ENCODE peak calls at places on chromosomes 4 and X, in four cellular contexts. Y is mesendoderm, C is IMR-90, K is H1. E is an unnamed sample.

GRCh38 chrX:2583194-2584162 is 82.7 kb upstream of the DHRSX start:
- DNase-seq in Y (no peak), C (no peak), K (no peak), E (no peak)

GRCh38 chr4:105546086-105546485 is 6.3 kb upstream of the ARHGEF38 start:
- DNase-seq in K (no peak), C (no peak), Y (no peak), E (no peak)

GRCh38 chrX:3699841-3700381 is 13.5 kb downstream of the PRKX start:
- DNase-seq in Y (no peak), K (no peak), C (no peak), E (no peak)

GRCh38 chr4:47471591-47471990 is 8.1 kb upstream of the COMMD8 start:
- DNase-seq in K (no peak), Y (no peak), C (no peak), E (no peak)

GRCh38 chrX:53440631-53441517 is 6.7 kb upstream of the HSD17B10 start:
- DNase-seq in Y (no peak), K (peak; percentile 47), C (peak; percentile 34), E (peak; percentile 36)

GRCh38 chr4:87840149-87840548 is 7.4 kb downstream of the MEPE start:
- DNase-seq in K (no peak), C (no peak), Y (no peak), E (no peak)

GRCh38 chr4:4866124-4866832 is 6.8 kb downstream of the MSX1 start:
- DNase-seq in K (peak; percentile 72), Y (peak; percentile 75), C (no peak), E (no peak)

GRCh38 chr4:185833055-185833598 is 21.1 kb upstream of the SORBS2 start:
- DNase-seq in K (no peak), C (peak; percentile 21), Y (peak; percentile 50), E (no peak)

GRCh38 chrX:19794690-19795089 is 92.7 kb downstream of the SH3KBP1 start:
- DNase-seq in K (no peak), C (no peak), Y (no peak), E (no peak)

GRCh38 chr4:3772632-3773031 is 6.4 kb downstream of the ADRA2C start:
- DNase-seq in Y (no peak), C (no peak), K (no peak), E (no peak)

GRCh38 chrX:17082831-17083230 is 136.4 kb downstream of the REPS2 start:
- DNase-seq in Y (peak; percentile 48), K (no peak), C (no peak), E (no peak)

GRCh38 chr4:14196141-14196540 is 568.6 kb upstream of the BOD1L1 start:
- DNase-seq in K (peak; percentile 76), C (peak; percentile 69), Y (peak; percentile 72), E (peak; percentile 58)

GRCh38 chr4:173448103-173448502 is 49.2 kb upstream of the SCRG1 start:
- DNase-seq in K (no peak), C (peak; percentile 55), Y (no peak), E (no peak)

GRCh38 chrX:104679175-104679574 is 113.2 kb downstream of the IL1RAPL2 start:
- DNase-seq in Y (no peak), C (no peak), K (no peak), E (no peak)

GRCh38 chr4:84503495-84504437 is 4.7 kb upstream of the NKX6-1 start:
- DNase-seq in C (peak; percentile 66), Y (peak; percentile 82), K (no peak), E (no peak)

GRCh38 chr4:136927172-136927571 is 605.1 kb downstream of the PCDH18 start:
- DNase-seq in K (no peak), Y (peak; percentile 78), C (peak; percentile 12), E (no peak)

GRCh38 chr4:158818595-158818994 is 49.8 kb downstream of the FNIP2 start:
- DNase-seq in K (no peak), C (no peak), Y (no peak), E (no peak)

GRCh38 chr4:102815981-102816380 is 11.4 kb downstream of the UBE2D3 start:
- DNase-seq in K (no peak), C (peak; percentile 95), Y (peak; percentile 24), E (no peak)

GRCh38 chrX:41737065-41737464 is 13.1 kb downstream of the GPR82 start:
- DNase-seq in K (no peak), C (no peak), Y (no peak), E (no peak)

GRCh38 chr4:185847352-185848078 is 35.5 kb upstream of the SORBS2 start:
- DNase-seq in K (no peak), Y (peak; percentile 99), C (peak; percentile 73), E (no peak)

GRCh38 chrX:96538104-96538725 is 146.4 kb upstream of the DIAPH2 start:
- DNase-seq in K (no peak), Y (peak; percentile 51), C (no peak), E (no peak)

GRCh38 chr4:109746728-109747127 is 16.9 kb upstream of the PLA2G12A start:
- DNase-seq in Y (no peak), C (no peak), K (no peak), E (no peak)

GRCh38 chr4:109745830-109746229 is 16.0 kb upstream of the PLA2G12A start:
- DNase-seq in K (no peak), C (no peak), Y (no peak), E (no peak)

GRCh38 chr4:109750652-109751244 is 20.9 kb upstream of the PLA2G12A start:
- DNase-seq in Y (no peak), C (no peak), K (no peak), E (no peak)

GRCh38 chr4:109749388-109750082 is 19.7 kb upstream of the PLA2G12A start:
- DNase-seq in Y (no peak), K (no peak), C (no peak), E (no peak)

DNA sequence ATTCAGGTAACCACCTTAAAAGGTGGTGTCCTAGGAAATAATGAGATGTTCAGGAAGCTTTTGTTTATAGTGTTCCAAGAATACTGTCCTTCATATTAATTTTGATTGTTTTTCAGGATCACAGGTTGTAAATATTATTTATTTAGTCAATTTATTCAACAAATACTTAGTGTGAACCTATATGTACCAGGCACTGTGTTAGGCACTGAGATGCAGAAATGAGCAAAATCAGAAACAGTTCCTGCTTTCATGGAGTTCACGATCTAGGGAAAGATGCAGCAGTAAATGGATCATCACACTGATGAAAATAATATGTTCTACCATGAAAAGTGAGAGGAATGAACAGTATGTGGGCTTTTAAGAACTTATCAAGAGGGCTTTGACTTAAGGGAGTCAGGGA is 18.2 kb upstream of the PLA2G12A start:
- DNase-seq in C (no peak), K (no peak), Y (no peak), E (no peak)
- H3K56ac ChIP-seq in C (no peak overlapping the region), K (no peak overlapping the region), Y (no peak overlapping the region), E (no peak overlapping the region)

DNA sequence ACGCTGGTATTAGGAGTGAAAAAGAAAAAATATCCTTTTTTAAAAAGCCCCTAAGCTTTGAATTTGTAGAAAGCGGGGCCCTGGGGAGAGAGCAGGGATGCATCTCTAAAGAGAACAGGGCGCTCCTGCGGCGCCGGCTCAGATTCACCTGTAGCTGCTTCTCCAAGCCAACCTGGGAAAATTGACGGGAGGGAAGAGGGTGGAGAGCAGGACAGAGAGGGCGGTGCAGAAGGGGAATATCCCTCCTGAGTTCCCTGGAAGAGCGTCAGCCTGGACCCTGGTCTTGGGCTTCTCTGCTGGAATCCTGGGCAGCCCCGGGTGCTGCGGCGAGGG is 776 bp upstream of the SOWAHD start:
- DNase-seq in K (no peak), Y (no peak), C (no peak), E (no peak)
- H2BK120ac ChIP-seq in K (no peak overlapping the region), Y (no peak overlapping the region), C (no peak overlapping the region), E (no peak overlapping the region)

GRCh38 chr4:156242390-156242789 is 288.7 kb upstream of the CTSO start:
- DNase-seq in C (no peak), K (no peak), Y (no peak), E (no peak)

GRCh38 chr4:156237192-156237591 is 283.5 kb upstream of the CTSO start:
- DNase-seq in C (no peak), K (no peak), Y (no peak), E (no peak)

GRCh38 chr4:156243015-156243414 is 289.3 kb upstream of the CTSO start:
- DNase-seq in C (no peak), K (no peak), Y (no peak), E (no peak)

GRCh38 chr4:156238171-156238570 is 284.5 kb upstream of the CTSO start:
- DNase-seq in K (no peak), Y (peak; percentile 22), C (no peak), E (no peak)

DNA sequence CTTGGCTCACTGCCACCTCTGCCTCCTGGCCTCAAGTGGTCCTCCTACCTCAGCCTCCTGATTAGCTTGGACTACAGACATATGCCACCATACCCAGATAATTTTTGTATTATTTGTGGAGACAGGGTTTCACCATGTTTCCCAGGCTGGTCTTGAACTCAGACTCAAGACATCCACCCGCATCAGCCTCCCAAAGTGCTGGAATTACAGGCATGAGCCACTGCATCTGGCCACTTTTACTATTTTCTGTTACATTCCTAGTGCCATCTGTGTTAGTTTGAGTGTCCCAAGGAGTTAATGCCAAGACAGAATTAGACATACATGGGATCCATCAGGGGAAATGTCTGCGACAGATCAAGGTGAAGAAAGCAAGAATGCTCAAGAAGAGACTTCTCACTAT is 288.2 kb upstream of the CTSO start:
- DNase-seq in Y (no peak), K (no peak), C (no peak), E (no peak)
- H3K56ac ChIP-seq in Y (no peak overlapping the region), K (no peak overlapping the region), C (no peak overlapping the region), E (no peak overlapping the region)

DNA sequence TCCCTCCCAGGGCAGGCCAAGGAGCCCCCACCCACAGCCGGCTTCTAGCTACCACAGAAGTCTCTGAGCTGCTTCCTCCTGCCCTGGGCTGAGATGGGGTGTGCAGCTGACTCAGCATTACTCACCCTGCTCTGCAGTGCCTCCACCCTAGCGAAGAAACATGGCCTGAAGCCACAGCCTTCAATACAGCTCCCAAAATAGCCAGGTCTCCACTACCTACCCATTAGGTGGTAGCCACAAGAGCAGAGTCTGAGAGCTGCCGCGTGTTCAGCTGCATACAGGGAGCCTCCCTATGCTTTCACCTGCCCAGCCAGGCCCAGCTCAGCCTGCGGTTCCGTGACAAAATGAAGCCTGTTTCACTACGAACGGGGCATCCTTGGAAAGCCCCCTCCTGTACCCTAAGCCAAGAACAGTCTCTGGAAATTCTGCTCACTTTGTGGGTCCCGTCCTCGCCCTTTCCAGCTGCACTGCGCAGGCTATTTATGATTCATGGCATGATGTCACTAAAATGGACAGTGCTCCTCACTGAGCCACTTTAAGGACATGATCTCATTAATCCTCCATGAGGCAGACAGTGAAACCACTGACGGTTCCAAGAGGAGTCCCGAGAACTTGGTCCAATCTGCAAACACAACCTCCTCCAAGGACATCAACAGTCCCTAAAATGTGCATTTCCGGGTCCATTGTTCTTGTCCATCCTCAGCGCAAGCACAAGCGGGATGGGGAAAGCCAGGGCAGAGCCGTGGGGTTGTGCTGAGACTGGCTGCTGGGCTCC is 20.2 kb downstream of the WDR1 start:
- DNase-seq in Y (no peak), C (peak; percentile 94), K (no peak), E (no peak)
- H2BK120ac ChIP-seq in Y (no peak overlapping the region), C (peak overlapping the region; percentile 76), K (no peak overlapping the region), E (no peak overlapping the region)

DNA sequence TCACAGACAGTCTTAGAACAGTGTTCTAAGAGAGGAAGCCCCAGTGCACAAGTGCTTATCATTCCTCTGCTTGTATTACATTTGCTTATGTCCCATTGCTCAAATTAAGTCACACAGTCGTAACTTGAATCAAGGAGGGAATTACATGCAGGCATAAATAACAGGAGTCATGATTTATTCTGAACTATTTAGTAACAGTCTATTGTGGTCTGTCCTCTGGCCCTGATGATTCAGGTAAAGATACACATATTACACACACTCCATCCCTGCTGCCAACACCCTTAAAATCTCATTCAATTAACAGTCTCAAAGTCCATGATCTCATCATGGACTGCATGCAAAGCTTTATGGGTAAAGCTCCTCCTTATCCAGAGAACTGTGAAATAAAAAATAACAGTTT is 60.1 kb downstream of the GRIA2 start:
- DNase-seq in K (no peak), C (no peak), Y (no peak), E (no peak)
- H3K56ac ChIP-seq in K (no peak overlapping the region), C (no peak overlapping the region), Y (no peak overlapping the region), E (no peak overlapping the region)